ENCODE peak calls at places on chromosomes 6 and 20, in five cellular contexts. E is NCI-H460; T is NCI-H345; C is T-helper 2 cell treated with Interferon-gamma antibody and Interleukin-4, amounts not matched to agents 5 μg/mL and 100 μg/mL, for 36 hours; S is fibroblast of mammary gland. M is an unnamed sample.

GRCh38 chr6:153028963-153029362 is 26.5 kb upstream of the MTRF1L start:
- DNase-seq in E (no peak), T (no peak), C (no peak), S (no peak), M (no peak)

GRCh38 chr6:105152865-105153264 is 26.9 kb downstream of the POPDC3 start:
- DNase-seq in E (no peak), T (no peak), C (no peak), S (no peak), M (no peak)

GRCh38 chr6:152748843-152749242 is 1.8 kb upstream of the VIP start:
- DNase-seq in E (peak; percentile 11), T (no peak), C (no peak), S (peak; percentile 29), M (peak; percentile 40)

GRCh38 chr20:63568170-63568981 is 5.7 kb downstream of the HELZ2 start:
- DNase-seq in E (no peak), T (no peak), C (no peak), S (no peak), M (no peak)

GRCh38 chr20:4602297-4602631 is 119.4 kb upstream of the PRND start:
- DNase-seq in E (no peak), T (no peak), C (no peak), S (peak; percentile 45), M (no peak)

GRCh38 chr6:20447157-20447556 is 45.5 kb downstream of the E2F3 start:
- DNase-seq in E (no peak), T (no peak), C (no peak), S (peak; percentile 51), M (peak; percentile 31)

GRCh38 chr6:168216139-168216538 is 103.4 kb downstream of the DACT2 start:
- DNase-seq in E (no peak), T (no peak), C (no peak), S (no peak), M (no peak)

GRCh38 chr20:54321688-54322087 is 113.8 kb downstream of the PFDN4 start:
- DNase-seq in E (no peak), T (no peak), C (no peak), S (no peak), M (no peak)

GRCh38 chr6:150735340-150735851 is 130.1 kb upstream of the MTHFD1L start:
- DNase-seq in E (no peak), T (no peak), C (no peak), S (no peak), M (no peak)

GRCh38 chr6:24721461-24722215 is 2.7 kb upstream of the C6orf62 start:
- DNase-seq in E (no peak), T (peak; percentile 93), C (no peak), S (peak; percentile 57), M (no peak)

GRCh38 chr6:36285187-36285612 is 15.3 kb downstream of the PNPLA1 start:
- DNase-seq in E (no peak), T (no peak), C (no peak), S (no peak), M (no peak)

GRCh38 chr6:138036111-138036510 is 71.1 kb downstream of the PERP start:
- DNase-seq in E (no peak), T (peak; percentile 15), C (no peak), S (no peak), M (no peak)

GRCh38 chr20:48042628-48043027 is 257.3 kb upstream of the SULF2 start:
- DNase-seq in E (no peak), T (no peak), C (no peak), S (no peak), M (no peak)

GRCh38 chr6:158861686-158862381 is 42.7 kb upstream of the EZR start:
- DNase-seq in E (no peak), T (peak; percentile 45), C (no peak), S (no peak), M (peak; percentile 31)

GRCh38 chr6:163828038-163828790 is 413.7 kb downstream of the QKI start:
- DNase-seq in E (no peak), T (no peak), C (no peak), S (peak; percentile 16), M (no peak)

GRCh38 chr20:41697861-41698559 is 79.8 kb upstream of the CHD6 start:
- DNase-seq in E (peak; percentile 46), T (peak; percentile 57), C (no peak), S (peak; percentile 49), M (peak; percentile 63)

GRCh38 chr20:10713161-10713560 is 39.4 kb upstream of the JAG1 start:
- DNase-seq in E (no peak), T (no peak), C (no peak), S (no peak), M (no peak)

GRCh38 chr20:38932457-38933120 is 6.4 kb downstream of the FAM83D start:
- DNase-seq in E (no peak), T (no peak), C (no peak), S (peak; percentile 56), M (peak; percentile 72)

GRCh38 chr20:36465109-36466080 is 75.9 kb upstream of the MYL9 start:
- DNase-seq in E (peak; percentile 74), T (peak; percentile 80), C (peak; percentile 60), S (peak; percentile 94), M (peak; percentile 85)

GRCh38 chr6:1222426-1223311 is 89.2 kb upstream of the FOXQ1 start:
- DNase-seq in E (no peak), T (no peak), C (no peak), S (no peak), M (no peak)

GRCh38 chr20:10984899-10985298 is 311.1 kb upstream of the JAG1 start:
- DNase-seq in E (no peak), T (no peak), C (no peak), S (no peak), M (no peak)

GRCh38 chr20:50873518-50873959 is 57.7 kb downstream of the ADNP start:
- DNase-seq in E (no peak), T (no peak), C (no peak), S (no peak), M (no peak)

GRCh38 chr6:168289571-168289962 is 30.0 kb downstream of the DACT2 start:
- DNase-seq in E (no peak), T (no peak), C (no peak), S (no peak), M (no peak)

GRCh38 chr20:829531-829930 is 4.0 kb upstream of the FAM110A start:
- DNase-seq in E (no peak), T (no peak), C (no peak), S (no peak), M (peak; percentile 20)

GRCh38 chr6:53461682-53462081 is 83.2 kb downstream of the GCLC start:
- DNase-seq in E (no peak), T (peak; percentile 61), C (no peak), S (no peak), M (no peak)

GRCh38 chr6:167550936-167551633 is 226.2 kb downstream of the TTLL2 start:
- DNase-seq in E (no peak), T (no peak), C (no peak), S (no peak), M (peak; percentile 67)

GRCh38 chr6:106556368-106556960 is 72.8 kb downstream of the RTN4IP1 start:
- DNase-seq in E (no peak), T (peak; percentile 7), C (no peak), S (peak; percentile 54), M (peak; percentile 73)

GRCh38 chr6:70375166-70375565 is 38.1 kb upstream of the FAM135A start:
- DNase-seq in E (no peak), T (no peak), C (no peak), S (peak; percentile 60), M (peak; percentile 67)

GRCh38 chr6:11343963-11344714 is 111.7 kb upstream of the NEDD9 start:
- DNase-seq in E (no peak), T (no peak), C (no peak), S (no peak), M (no peak)

GRCh38 chr20:10777713-10778112 is 103.9 kb upstream of the JAG1 start:
- DNase-seq in E (no peak), T (no peak), C (no peak), S (no peak), M (no peak)

GRCh38 chr20:57663241-57663640 is 43.0 kb upstream of the ZBP1 start:
- DNase-seq in E (no peak), T (no peak), C (no peak), S (no peak), M (no peak)

GRCh38 chr6:13334953-13335352 is 6.6 kb upstream of the TBC1D7 start:
- DNase-seq in E (no peak), T (no peak), C (no peak), S (no peak), M (no peak)